ENCODE peak calls at places on chromosomes 5 and 9, in ten cellular contexts. H, U, C, B, X, V, G, O, W and P are unnamed samples.

GRCh38 chr5:31809037-31809910 is 170.3 kb downstream of the PDZD2 start:
- DNase-seq in H (peak; percentile 35), U (no peak), C (peak; percentile 74), B (peak; percentile 89), X (peak; percentile 69), V (peak; percentile 57), G (peak; percentile 55), O (peak; percentile 78), W (no peak), P (peak; percentile 65)

GRCh38 chr9:93599571-93600403 is 23.4 kb downstream of the PHF2 start:
- DNase-seq in H (no peak), U (no peak), C (no peak), B (no peak), X (peak; percentile 72), V (no peak), G (no peak), O (peak; percentile 5), W (no peak), P (no peak)

GRCh38 chr9:27673626-27674025 is 100.3 kb upstream of the C9orf72 start:
- DNase-seq in H (no peak), U (no peak), C (no peak), B (no peak), X (peak; percentile 6), V (no peak), G (no peak), O (no peak), W (no peak), P (no peak)

GRCh38 chr5:26121343-26121742 is 917.0 kb downstream of the CDH9 start:
- DNase-seq in H (no peak), U (no peak), C (no peak), B (no peak), X (peak; percentile 71), V (no peak), G (no peak), O (no peak), W (no peak), P (no peak)

GRCh38 chr9:123686849-123687233 is 243.1 kb downstream of the DENND1A start:
- DNase-seq in H (no peak), U (no peak), C (no peak), B (no peak), X (peak; percentile 82), V (no peak), G (no peak), O (no peak), W (no peak), P (no peak)

GRCh38 chr9:3879731-3880493 is 354.1 kb upstream of the RFX3 start:
- DNase-seq in H (no peak), U (peak; percentile 75), C (no peak), B (peak; percentile 19), X (peak; percentile 99), V (no peak), G (no peak), O (no peak), W (no peak), P (no peak)

GRCh38 chr5:90983148-90983547 is 400.0 kb downstream of the ARRDC3 start:
- DNase-seq in H (no peak), U (no peak), C (peak; percentile 53), B (peak; percentile 51), X (no peak), V (no peak), G (no peak), O (no peak), W (no peak), P (no peak)

GRCh38 chr9:33458444-33458843 is 11.1 kb upstream of the AQP3 start:
- DNase-seq in H (no peak), U (no peak), C (no peak), B (peak; percentile 53), X (peak; percentile 42), V (no peak), G (peak; percentile 44), O (no peak), W (peak; percentile 53), P (no peak)

GRCh38 chr9:110115868-110116542 is 92.0 kb downstream of the C9orf152 start:
- DNase-seq in H (no peak), U (no peak), C (peak; percentile 77), B (no peak), X (no peak), V (no peak), G (no peak), O (no peak), W (no peak), P (no peak)

GRCh38 chr5:42718591-42718990 is 38.0 kb upstream of the CCDC152 start:
- DNase-seq in H (no peak), U (no peak), C (peak; percentile 18), B (no peak), X (no peak), V (no peak), G (no peak), O (no peak), W (no peak), P (no peak)

GRCh38 chr5:173618927-173619519 is 2.6 kb upstream of the BOD1 start:
- DNase-seq in H (no peak), U (peak; percentile 58), C (peak; percentile 43), B (peak; percentile 36), X (peak; percentile 67), V (no peak), G (peak; percentile 53), O (no peak), W (peak; percentile 26), P (no peak)

GRCh38 chr5:132467292-132467984 is 23.1 kb downstream of the IRF1 start:
- DNase-seq in H (peak; percentile 34), U (no peak), C (no peak), B (no peak), X (no peak), V (no peak), G (no peak), O (no peak), W (no peak), P (no peak)

GRCh38 chr9:6305954-6306563 is 22.1 kb upstream of the TPD52L3 start:
- DNase-seq in H (no peak), U (peak; percentile 62), C (peak; percentile 55), B (no peak), X (peak; percentile 54), V (no peak), G (no peak), O (no peak), W (no peak), P (no peak)

GRCh38 chr5:38830521-38831051 is 15.2 kb upstream of the OSMR start:
- DNase-seq in H (no peak), U (no peak), C (no peak), B (no peak), X (no peak), V (no peak), G (no peak), O (no peak), W (no peak), P (no peak)

GRCh38 chr5:134116291-134116690 is 1.8 kb downstream of the TCF7 start:
- DNase-seq in H (no peak), U (no peak), C (no peak), B (no peak), X (no peak), V (no peak), G (no peak), O (no peak), W (no peak), P (no peak)

GRCh38 chr9:84300271-84300670 is 40.3 kb downstream of the SLC28A3 start:
- DNase-seq in H (no peak), U (no peak), C (peak; percentile 72), B (no peak), X (no peak), V (no peak), G (no peak), O (no peak), W (no peak), P (no peak)

GRCh38 chr9:14627513-14627912 is 65.7 kb downstream of the ZDHHC21 start:
- DNase-seq in H (no peak), U (no peak), C (no peak), B (peak; percentile 9), X (peak; percentile 70), V (no peak), G (no peak), O (no peak), W (no peak), P (no peak)

GRCh38 chr9:130987738-130988399 is 21.1 kb upstream of the LAMC3 start:
- DNase-seq in H (no peak), U (no peak), C (peak; percentile 56), B (no peak), X (no peak), V (no peak), G (no peak), O (no peak), W (no peak), P (no peak)

GRCh38 chr5:180235077-180235476 is 26.1 kb upstream of the RASGEF1C start:
- DNase-seq in H (no peak), U (no peak), C (no peak), B (no peak), X (no peak), V (no peak), G (no peak), O (no peak), W (no peak), P (no peak)